ENCODE peak calls at places on chromosomes 5 and 9, in seven cellular contexts. H is KG1; O is T-helper 1 cell; V is GM12891; X is HCT116; F is spleen; Q is stimulated activated CD8-positive, alpha-beta memory T cell treated with anti-CD3 and anti-CD28 coated beads, Interleukin-7, amount 100 ng/mL, for 24 hours. P is an unnamed sample.

GRCh38 chr9:133449760-133450159 is 10.0 kb upstream of the CACFD1 start:
- DNase-seq in O (no peak), H (no peak), V (no peak), X (peak), F (peak), Q (no peak), P (peak)

GRCh38 chr5:142900926-142901325 is 130.7 kb downstream of the ARHGAP26 start:
- DNase-seq in O (no peak), F (no peak), V (no peak), Q (no peak), X (no peak), H (no peak), P (peak)

GRCh38 chr5:118042076-118042475 is 946.3 kb downstream of the DTWD2 start:
- DNase-seq in X (no peak), F (no peak), H (no peak), V (no peak), O (no peak), Q (no peak), P (no peak)

GRCh38 chr9:2676466-2676865 is 40.8 kb upstream of the KCNV2 start:
- DNase-seq in F (no peak), H (no peak), X (no peak), V (no peak), Q (no peak), O (no peak), P (peak)

GRCh38 chr5:1310118-1310517 is 15.2 kb upstream of the TERT start:
- DNase-seq in F (peak), Q (no peak), H (no peak), V (no peak), O (no peak), X (no peak), P (no peak)

GRCh38 chr5:173721259-173722232 is 105.1 kb upstream of the BOD1 start:
- DNase-seq in Q (no peak), O (no peak), H (no peak), X (no peak), F (no peak), V (no peak), P (no peak)

GRCh38 chr9:28782630-28783029 is 1209.3 kb upstream of the C9orf72 start:
- DNase-seq in O (no peak), F (no peak), X (no peak), H (no peak), V (no peak), Q (no peak), P (peak)

GRCh38 chr5:16464664-16465543 is 696 bp downstream of the ZNF622 start:
- DNase-seq in V (no peak), X (no peak), H (peak), Q (no peak), F (peak), O (no peak), P (no peak)

GRCh38 chr5:68722357-68722756 is 371.5 kb upstream of the SLC30A5 start:
- DNase-seq in F (no peak), H (no peak), X (no peak), Q (no peak), V (no peak), O (no peak), P (no peak)

GRCh38 chr5:76689321-76690026 is 26.5 kb upstream of the F2R start:
- DNase-seq in F (no peak), V (no peak), Q (no peak), X (peak), H (no peak), O (no peak), P (peak)

GRCh38 chr9:86519216-86519615 is 165.0 kb upstream of the TUT7 start:
- DNase-seq in H (no peak), Q (no peak), F (no peak), O (no peak), V (no peak), X (no peak), P (no peak)

GRCh38 chr5:72478684-72479083 is 28.5 kb downstream of the ZNF366 start:
- DNase-seq in O (no peak), Q (no peak), X (no peak), H (no peak), F (no peak), V (no peak), P (no peak)

GRCh38 chr5:7673658-7674057 is 177.3 kb downstream of the CFAP90 start:
- DNase-seq in H (no peak), V (no peak), X (no peak), F (no peak), O (no peak), Q (no peak), P (no peak)

GRCh38 chr9:136901516-136902258 is 15.4 kb downstream of the TRAF2 start:
- DNase-seq in X (peak), Q (peak), F (peak), H (no peak), O (peak), V (peak), P (peak)

GRCh38 chr5:82355921-82356454 is 77.8 kb upstream of the RPS23 start:
- DNase-seq in Q (no peak), H (no peak), F (no peak), X (no peak), O (no peak), V (no peak), P (no peak)

GRCh38 chr9:12816656-12817101 is 41.9 kb downstream of the LURAP1L start:
- DNase-seq in Q (no peak), H (no peak), X (no peak), V (no peak), O (no peak), F (no peak), P (no peak)

GRCh38 chr5:56190500-56190899 is 42.6 kb downstream of the ANKRD55 start:
- DNase-seq in V (no peak), H (peak), Q (no peak), X (no peak), F (no peak), O (no peak), P (peak)

GRCh38 chr9:78967557-78968212 is 604.1 kb upstream of the TLE4 start:
- DNase-seq in V (no peak), Q (no peak), H (no peak), O (no peak), X (no peak), F (no peak), P (no peak)

GRCh38 chr5:97998946-97999345 is 774.5 kb upstream of the RGMB start:
- DNase-seq in Q (no peak), H (no peak), O (no peak), V (no peak), X (no peak), F (no peak), P (no peak)

GRCh38 chr5:76376141-76376900 is 26.8 kb upstream of the IQGAP2 start:
- DNase-seq in X (no peak), Q (no peak), F (no peak), V (no peak), H (no peak), O (no peak), P (peak)

P was measured in HT1080.